ENCODE peak calls at places on chromosomes 2 and 18, in five cellular contexts. Y, Z, F, X and S are unnamed samples.

GRCh38 chr2:96145028-96145939 is at the start of gene DUSP2:
- DNase-seq in X (peak), F (no peak), Z (peak), Y (no peak), S (peak)

GRCh38 chr2:197274349-197274748 is 36.2 kb downstream of the ANKRD44 start:
- DNase-seq in X (no peak), F (no peak), Z (no peak), Y (no peak), S (no peak)

GRCh38 chr2:11764359-11764758 is 17.9 kb downstream of the LPIN1 start:
- DNase-seq in F (no peak), X (no peak), Z (no peak), Y (no peak), S (no peak)

GRCh38 chr2:217396165-217396564 is 536.3 kb upstream of the TNP1 start:
- DNase-seq in Y (peak), X (peak), F (no peak), Z (no peak), S (no peak)

GRCh38 chr18:45686892-45687611 is 36.9 kb upstream of the SLC14A1 start:
- DNase-seq in F (no peak), Z (no peak), Y (no peak), X (no peak), S (peak)

GRCh38 chr18:6039055-6039454 is 143.7 kb upstream of the TMEM200C start:
- DNase-seq in Y (no peak), Z (no peak), X (no peak), F (no peak), S (no peak)

GRCh38 chr2:29423267-29423666 is 308.1 kb downstream of the CLIP4 start:
- DNase-seq in Z (no peak), F (no peak), Y (no peak), X (peak), S (no peak)

GRCh38 chr2:29528891-29529520 is 392.4 kb downstream of the ALK start:
- DNase-seq in F (no peak), Z (no peak), Y (peak), X (peak), S (no peak)

GRCh38 chr2:66851449-66851872 is 416.5 kb downstream of the MEIS1 start:
- DNase-seq in X (peak), Z (no peak), Y (peak), F (peak), S (no peak)

GRCh38 chr2:222025891-222026271 is 272.9 kb downstream of the PAX3 start:
- DNase-seq in Y (no peak), X (no peak), F (no peak), Z (no peak), S (no peak)

GRCh38 chr2:54483426-54483825 is 27.3 kb downstream of the SPTBN1 start:
- DNase-seq in Y (no peak), X (peak), Z (no peak), F (peak), S (no peak)

GRCh38 chr2:30240162-30240696 is 8.9 kb downstream of the LBH start:
- DNase-seq in X (no peak), F (no peak), Y (no peak), Z (no peak), S (no peak)

GRCh38 chr2:141109633-141110032 is 1021.2 kb downstream of the LRP1B start:
- DNase-seq in Z (no peak), F (peak), Y (no peak), X (peak), S (no peak)

GRCh38 chr2:158499383-158499782 is 42.6 kb downstream of the PKP4 start:
- DNase-seq in X (no peak), F (no peak), Z (no peak), Y (no peak), S (no peak)

GRCh38 chr2:48696881-48697280 is 58.6 kb downstream of the LHCGR start:
- DNase-seq in X (no peak), F (no peak), Z (no peak), Y (no peak), S (no peak)

GRCh38 chr2:169276045-169276444 is 86.3 kb downstream of the LRP2 start:
- DNase-seq in Y (no peak), X (peak), F (no peak), Z (no peak), S (no peak)

GRCh38 chr18:59379772-59380530 is 20.9 kb upstream of the LMAN1 start:
- DNase-seq in Y (no peak), Z (no peak), X (no peak), F (no peak), S (no peak)

GRCh38 chr2:126792993-126793392 is 105.7 kb upstream of the TEX51 start:
- DNase-seq in X (no peak), F (no peak), Z (no peak), Y (no peak), S (no peak)

GRCh38 chr18:55999641-56000040 is 411.6 kb upstream of the TCF4 start:
- DNase-seq in F (no peak), Z (no peak), X (no peak), Y (no peak), S (no peak)

GRCh38 chr18:30288662-30289414 is 753.7 kb downstream of the DSC3 start:
- DNase-seq in F (no peak), Y (no peak), X (no peak), Z (no peak), S (no peak)

GRCh38 chr2:172701250-172701649 is 34.4 kb upstream of the RAPGEF4 start:
- DNase-seq in Z (no peak), F (no peak), Y (peak), X (peak), S (no peak)

GRCh38 chr2:176637134-176637496 is 367.9 kb downstream of the MTX2 start:
- DNase-seq in Y (no peak), X (no peak), Z (no peak), F (no peak), S (no peak)

GRCh38 chr18:59784694-59785093 is 87.5 kb upstream of the CCBE1 start:
- DNase-seq in Y (no peak), Z (no peak), F (no peak), X (no peak), S (no peak)

GRCh38 chr2:177281400-177282021 is 17.0 kb upstream of the NFE2L2 start:
- DNase-seq in Y (no peak), F (no peak), X (no peak), Z (no peak), S (peak)

GRCh38 chr2:231244382-231245252 is 46.2 kb downstream of the ARMC9 start:
- DNase-seq in Z (no peak), Y (no peak), X (no peak), F (no peak), S (no peak)

GRCh38 chr2:231243883-231244282 is 45.5 kb downstream of the ARMC9 start:
- DNase-seq in Y (no peak), Z (no peak), F (no peak), X (no peak), S (no peak)

GRCh38 chr2:231241755-231242507 is 43.5 kb downstream of the ARMC9 start:
- DNase-seq in Z (peak), X (no peak), Y (peak), F (no peak), S (no peak)

GRCh38 chr2:231246171-231246842 is 47.9 kb downstream of the ARMC9 start:
- DNase-seq in X (no peak), F (peak), Z (no peak), Y (no peak), S (no peak)

GRCh38 chr2:231245253-231246094 is 47.0 kb downstream of the ARMC9 start:
- DNase-seq in X (peak), Z (no peak), Y (no peak), F (no peak), S (no peak)
- TF ChIP-seq CTCF in X (peak), Z (no peak), Y (no peak), F (peak), S (no peak)

GRCh38 chr2:135799738-135800137 is 37.2 kb downstream of the LCT start:
- DNase-seq in F (no peak), Y (no peak), X (no peak), Z (no peak), S (no peak)
- TF ChIP-seq CTCF in F (no peak), Y (no peak), X (peak), Z (no peak), S (no peak)

GRCh38 chr18:36901277-36901701 is 72.4 kb downstream of the KIAA1328 start:
- DNase-seq in F (no peak), Y (no peak), X (peak), Z (no peak), S (no peak)

GRCh38 chr18:36895606-36896005 is 66.7 kb downstream of the KIAA1328 start:
- DNase-seq in Y (no peak), Z (no peak), F (no peak), X (no peak), S (no peak)

GRCh38 chr18:36897253-36897652 is 68.3 kb downstream of the KIAA1328 start:
- DNase-seq in F (no peak), X (no peak), Z (no peak), Y (no peak), S (no peak)

GRCh38 chr18:36903215-36903928 is 74.4 kb downstream of the KIAA1328 start:
- DNase-seq in Z (no peak), Y (no peak), X (no peak), F (no peak), S (no peak)

DNA sequence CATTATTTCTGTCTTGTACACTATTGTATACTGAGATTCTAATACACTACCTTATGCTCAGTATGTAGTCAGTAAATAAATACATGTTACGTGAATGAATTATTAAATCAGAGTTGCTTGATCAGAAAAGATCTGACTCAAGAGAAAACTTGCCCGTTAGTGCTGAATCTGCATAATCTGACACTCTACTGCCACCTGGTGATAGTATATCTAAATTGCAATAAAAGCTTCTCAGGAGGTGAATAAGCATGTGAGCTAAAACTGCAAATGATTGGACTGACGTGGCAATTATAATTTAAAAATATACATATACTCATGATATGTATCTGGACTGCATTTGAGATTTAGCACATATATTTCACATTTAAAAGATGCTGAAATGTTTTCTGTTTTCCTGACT is 70.4 kb downstream of the KIAA1328 start:
- DNase-seq in Z (no peak), X (peak), Y (no peak), F (peak), S (no peak)
- TF ChIP-seq CTCF in Z (no peak), X (peak), Y (peak), F (peak), S (peak)

DNA sequence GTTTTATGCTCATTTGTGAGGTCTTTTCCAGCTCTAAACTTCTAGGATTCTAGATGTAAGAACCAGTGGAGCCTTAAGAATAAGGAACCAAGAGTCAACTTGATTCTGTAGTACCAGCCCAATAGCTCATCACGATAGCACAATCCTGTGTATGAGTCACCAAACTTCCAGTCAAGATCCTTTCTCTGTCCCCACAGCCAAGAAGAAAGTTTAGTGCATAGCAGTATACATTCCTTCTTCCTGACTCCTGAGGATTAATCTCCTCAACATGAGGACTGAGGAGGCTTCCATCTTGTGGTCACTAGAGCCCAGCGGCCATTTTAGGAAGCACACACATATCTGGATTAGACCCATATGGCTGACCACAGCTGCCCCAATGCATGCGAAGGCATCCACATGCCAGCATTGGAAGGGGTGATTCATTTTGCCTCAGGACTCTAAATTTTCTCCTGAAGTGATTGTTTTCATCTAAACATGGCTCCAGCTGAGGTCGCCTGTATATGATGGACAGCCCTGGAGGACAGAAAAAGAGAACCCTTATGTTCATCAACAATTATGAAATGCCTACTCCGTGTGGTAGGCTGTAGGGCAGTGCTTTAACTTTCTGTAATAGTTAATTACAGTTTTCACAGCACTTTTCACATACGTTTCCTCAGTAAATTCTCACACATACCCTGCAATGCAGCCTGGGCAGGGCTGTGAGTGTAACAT is 53.5 kb downstream of the RASGRP3 start:
- DNase-seq in Y (peak), X (peak), F (no peak), Z (no peak), S (no peak)
- TF ChIP-seq CTCF in Y (peak), X (no peak), F (no peak), Z (no peak), S (no peak)

GRCh38 chr2:104965900-104966299 is 72.0 kb upstream of the MRPS9 start:
- DNase-seq in Z (no peak), F (no peak), X (no peak), Y (no peak), S (no peak)
- TF ChIP-seq CTCF in Z (no peak), F (no peak), X (peak), Y (no peak), S (no peak)

DNA sequence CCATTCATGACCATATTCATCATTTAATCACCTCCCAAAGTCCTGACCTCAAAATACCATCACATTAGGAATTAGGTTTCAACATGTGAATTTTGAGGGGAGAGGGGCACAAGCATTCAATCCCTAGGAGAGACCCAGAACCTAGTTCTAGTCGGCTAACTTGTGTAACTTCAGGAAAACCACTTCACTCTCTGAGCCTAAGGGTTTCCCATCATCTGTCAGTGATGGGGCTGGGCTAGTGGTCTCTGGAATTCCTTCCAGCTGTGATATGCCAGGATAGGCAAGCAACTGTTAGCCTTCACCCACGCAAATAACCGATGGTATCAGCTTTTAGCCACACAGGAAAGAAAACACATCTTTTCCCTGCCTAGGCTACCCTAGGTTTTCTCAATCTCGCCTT is 52.5 kb upstream of the MEX3C start:
- DNase-seq in Y (no peak), F (no peak), Z (no peak), X (no peak), S (no peak)
- TF ChIP-seq CTCF in Y (no peak), F (no peak), Z (no peak), X (no peak), S (no peak)